ENCODE peak calls at places on chromosomes 7 and 10, in ten cellular contexts. Q is pancreas, U is GM23338, Y is PC-3, A is heart right ventricle, F is upper lobe of right lung, N is AG09309, L is fibroblast of the aortic adventitia, R is brain microvascular endothelial cell, H is A673. X is an unnamed sample.

GRCh38 chr10:21507066-21507669 is 18.3 kb downstream of the SKIDA1 start:
- DNase-seq in A (no peak), H (no peak), F (no peak), Q (no peak), U (no peak), N (no peak), Y (no peak), L (no peak), R (no peak), X (no peak)

GRCh38 chr10:18473424-18474110 is 177.8 kb downstream of the NSUN6 start:
- DNase-seq in Q (no peak), U (no peak), L (peak), N (no peak), F (no peak), R (peak), H (no peak), Y (no peak), A (no peak), X (no peak)

GRCh38 chr7:139118234-139118802 is 8.8 kb upstream of the ZC3HAV1 start:
- DNase-seq in F (no peak), N (no peak), A (no peak), R (peak), L (peak), Q (no peak), H (no peak), Y (peak), U (peak), X (peak)

GRCh38 chr7:45174966-45175765 is 17.6 kb downstream of the RAMP3 start:
- DNase-seq in F (peak), Y (no peak), A (no peak), N (no peak), H (no peak), U (no peak), Q (no peak), R (no peak), L (no peak), X (no peak)

GRCh38 chr7:19404912-19405329 is 259.7 kb upstream of the FERD3L start:
- DNase-seq in Q (no peak), L (peak), F (no peak), H (peak), R (peak), A (no peak), Y (peak), N (peak), U (peak), X (no peak)

GRCh38 chr10:26887611-26888215 is 27.0 kb upstream of the ABI1 start:
- DNase-seq in L (peak), Y (peak), R (no peak), N (no peak), F (no peak), U (no peak), Q (no peak), H (no peak), A (no peak), X (no peak)

GRCh38 chr7:41792099-41792498 is 89.2 kb upstream of the INHBA start:
- DNase-seq in A (no peak), N (peak), Q (no peak), H (no peak), F (no peak), L (peak), R (no peak), Y (peak), U (no peak), X (no peak)

GRCh38 chr10:108904163-108904878 is 1019.0 kb downstream of the XPNPEP1 start:
- DNase-seq in U (no peak), H (peak), A (no peak), F (no peak), N (no peak), L (peak), R (no peak), Q (no peak), Y (peak), X (no peak)

GRCh38 chr7:23072043-23072442 is 33.5 kb upstream of the KLHL7 start:
- DNase-seq in Q (no peak), R (no peak), H (peak), A (no peak), Y (peak), U (peak), L (peak), F (no peak), N (no peak), X (no peak)

GRCh38 chr7:151831606-151832005 is 45.3 kb downstream of the PRKAG2 start:
- DNase-seq in L (no peak), A (no peak), U (no peak), F (no peak), Q (peak), Y (no peak), R (no peak), H (no peak), N (no peak), X (no peak)

GRCh38 chr10:6097063-6097462 is 8.2 kb downstream of the RBM17 start:
- DNase-seq in U (peak), R (no peak), Q (no peak), Y (no peak), N (no peak), A (no peak), L (no peak), H (no peak), F (no peak), X (no peak)

GRCh38 chr10:24247841-24248240 is 38.9 kb downstream of the KIAA1217 start:
- DNase-seq in N (no peak), H (no peak), Q (no peak), U (no peak), R (no peak), F (no peak), L (no peak), A (no peak), Y (no peak), X (no peak)

GRCh38 chr7:130875265-130875741 is 141.3 kb upstream of the KLF14 start:
- DNase-seq in A (peak), N (no peak), U (peak), F (peak), L (no peak), H (no peak), Y (peak), R (no peak), Q (no peak), X (peak)

DNA sequence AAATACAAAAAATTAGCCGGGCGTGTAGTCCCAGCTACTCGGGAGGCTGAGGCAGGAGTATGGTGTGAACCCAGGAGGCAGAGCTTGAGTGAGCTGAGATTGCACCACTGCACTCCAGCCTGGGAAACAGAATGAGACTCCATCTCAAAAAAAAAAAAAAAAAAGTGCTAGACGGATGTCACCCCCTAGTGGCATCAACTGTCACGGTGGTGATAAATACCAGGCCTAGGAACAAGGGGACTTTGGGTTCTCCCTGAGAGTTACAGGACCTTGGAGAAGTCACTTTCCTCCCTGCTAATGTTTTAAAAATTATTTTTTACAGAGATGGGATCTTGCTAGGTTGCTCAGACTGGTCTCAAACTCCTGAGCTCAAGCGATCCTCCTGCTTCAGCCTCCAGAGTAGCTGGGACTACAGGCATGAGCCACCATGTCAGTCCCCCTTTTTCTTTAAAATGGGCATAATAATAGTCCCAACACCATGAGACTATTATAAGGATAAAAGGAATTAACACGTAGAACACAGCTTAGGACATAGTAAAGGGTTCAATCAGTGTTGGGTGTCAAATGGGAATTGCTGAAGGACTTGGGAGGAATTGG is 2.6 kb upstream of the TMEM130 start:
- DNase-seq in F (peak), Q (no peak), U (peak), H (peak), Y (peak), A (no peak), N (no peak), L (no peak), R (no peak), X (peak)
- TF ChIP-seq CTCF in F (peak), Q (no peak), U (peak), H (peak), Y (peak), A (peak), N (peak), L (peak), R (peak), X (peak)

DNA sequence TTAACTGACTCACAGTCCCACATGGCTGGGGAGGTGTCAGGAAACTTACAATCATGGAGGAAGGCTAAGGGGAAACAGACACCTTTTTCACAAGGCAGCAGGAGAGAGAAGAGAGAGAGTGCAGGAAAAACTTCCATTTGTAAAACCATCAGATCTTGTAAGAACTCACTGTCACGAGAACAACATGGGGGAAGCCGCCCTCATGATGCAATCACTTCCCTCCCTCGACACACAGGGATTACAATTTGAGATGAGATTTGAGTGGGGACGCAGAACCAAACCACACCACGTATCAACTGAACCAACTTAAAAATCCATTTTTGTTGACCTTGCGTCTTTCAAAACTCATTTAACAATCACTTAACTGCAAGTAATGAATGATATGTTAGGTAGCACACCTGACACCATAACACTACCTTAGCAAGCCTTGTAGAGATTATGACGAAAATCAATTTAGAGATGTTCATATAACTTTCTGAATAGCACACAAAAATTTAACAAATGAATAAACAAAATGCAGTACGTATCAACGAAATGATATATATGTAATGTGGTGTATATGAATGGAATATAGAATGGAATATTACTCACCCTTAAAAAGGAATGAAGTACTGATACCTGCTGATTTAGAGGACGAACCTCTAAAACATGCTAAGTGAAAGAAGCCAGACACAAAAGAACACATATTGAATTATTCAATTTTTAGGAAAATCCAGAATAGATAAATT is 3.7 kb downstream of the FAM3C start:
- DNase-seq in L (no peak), U (no peak), Y (no peak), Q (no peak), A (no peak), R (no peak), N (no peak), F (no peak), H (no peak), X (no peak)
- H3K4me3 ChIP-seq in L (no peak), U (no peak), Y (no peak), Q (no peak), A (no peak), R (no peak), N (no peak), F (no peak), H (no peak), X (no peak)

DNA sequence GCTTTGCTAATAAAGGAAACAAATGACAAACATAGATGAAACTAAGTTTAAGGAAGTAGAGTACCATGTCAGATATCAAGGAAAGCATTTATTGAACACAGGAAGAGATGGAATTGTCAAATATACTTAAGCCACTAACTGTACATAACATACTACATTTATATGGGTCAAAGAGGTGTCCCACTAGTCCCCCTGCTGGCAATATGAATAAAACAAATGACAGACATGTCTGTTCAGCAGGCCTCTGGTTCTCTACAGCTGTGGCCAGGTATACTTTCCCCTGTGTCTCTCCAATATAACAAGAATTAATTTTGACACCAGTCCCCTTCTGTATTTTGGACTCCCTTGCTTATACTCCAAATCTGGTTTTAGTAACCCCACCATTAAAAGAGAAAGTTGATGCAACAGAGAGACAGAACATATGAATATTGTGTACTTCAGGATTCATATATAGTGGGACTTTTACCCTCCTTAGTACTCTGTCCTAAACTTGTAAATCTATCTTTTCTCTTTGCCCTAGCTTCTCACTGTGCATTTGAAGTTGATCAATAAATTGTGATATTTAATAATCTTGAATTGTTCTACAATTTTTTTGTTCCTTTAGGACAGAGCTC is 42.9 kb downstream of the CD36 start:
- DNase-seq in A (no peak), H (peak), U (peak), L (peak), Q (no peak), N (no peak), Y (peak), R (peak), F (no peak), X (peak)
- TF ChIP-seq CTCF in A (peak), H (peak), U (peak), L (peak), Q (no peak), N (peak), Y (peak), R (peak), F (peak), X (peak)

GRCh38 chr10:32943854-32944661 is 14.0 kb downstream of the ITGB1 start:
- DNase-seq in Q (peak), Y (no peak), H (no peak), L (no peak), U (peak), R (no peak), F (peak), A (peak), N (no peak), X (no peak)
- H3K4me3 ChIP-seq in Q (no peak), Y (no peak), H (no peak), L (no peak), U (no peak), R (no peak), F (no peak), A (no peak), N (no peak), X (no peak)

GRCh38 chr10:50554381-50554994 is 69.3 kb downstream of the SGMS1 start:
- DNase-seq in N (no peak), A (no peak), R (no peak), U (peak), F (no peak), Y (no peak), Q (no peak), H (no peak), L (peak), X (no peak)

GRCh38 chr10:50551894-50552293 is 71.9 kb downstream of the SGMS1 start:
- DNase-seq in U (no peak), Q (no peak), Y (no peak), A (no peak), H (no peak), F (no peak), N (no peak), L (no peak), R (no peak), X (no peak)

GRCh38 chr10:50552308-50552707 is 71.4 kb downstream of the SGMS1 start:
- DNase-seq in N (peak), F (no peak), R (no peak), L (peak), Q (no peak), Y (no peak), H (no peak), A (no peak), U (no peak), X (no peak)

GRCh38 chr10:50554995-50555568 is 68.7 kb downstream of the SGMS1 start:
- DNase-seq in R (peak), A (no peak), H (no peak), U (peak), N (peak), L (peak), Y (peak), F (no peak), Q (no peak), X (peak)

DNA sequence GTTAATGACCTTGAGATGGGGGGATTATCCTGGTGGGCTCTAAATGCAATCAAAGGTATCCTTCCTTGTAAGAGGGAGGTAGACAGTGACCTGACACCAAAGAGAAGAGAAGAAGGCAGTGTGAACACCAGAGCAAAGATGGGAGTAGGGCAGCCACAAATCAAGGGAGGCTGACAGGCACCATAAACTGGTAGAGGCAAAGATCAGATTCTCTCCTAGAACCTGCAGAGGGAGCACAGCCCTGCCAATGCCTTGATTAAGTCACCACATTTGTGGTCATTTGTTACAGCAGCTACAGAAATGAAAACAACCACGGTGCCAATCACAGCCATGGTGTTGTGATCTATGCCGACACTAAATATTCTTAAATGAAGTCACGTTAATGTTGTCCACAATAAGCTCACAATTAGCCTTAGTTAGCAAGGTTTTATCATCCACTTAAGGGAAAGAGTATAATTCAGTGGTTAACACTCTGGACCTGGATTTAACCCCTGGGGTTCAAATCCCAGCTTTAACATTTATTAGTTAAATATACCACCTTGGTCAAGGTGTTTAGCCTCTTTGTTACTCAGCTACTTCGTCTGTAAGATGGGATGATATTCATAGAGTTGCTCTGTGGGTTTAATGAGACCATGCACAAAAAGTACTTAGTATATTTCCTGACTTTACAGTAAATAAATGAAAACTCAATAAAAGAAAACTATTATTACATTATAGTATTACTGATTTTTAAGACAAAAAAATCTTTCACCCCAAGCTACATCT is 70.8 kb downstream of the SGMS1 start:
- DNase-seq in N (no peak), H (peak), Q (no peak), A (no peak), U (peak), F (no peak), R (peak), L (no peak), Y (peak), X (peak)
- TF ChIP-seq CTCF in N (peak), H (peak), Q (no peak), A (peak), U (peak), F (peak), R (peak), L (peak), Y (peak), X (no peak)

DNA sequence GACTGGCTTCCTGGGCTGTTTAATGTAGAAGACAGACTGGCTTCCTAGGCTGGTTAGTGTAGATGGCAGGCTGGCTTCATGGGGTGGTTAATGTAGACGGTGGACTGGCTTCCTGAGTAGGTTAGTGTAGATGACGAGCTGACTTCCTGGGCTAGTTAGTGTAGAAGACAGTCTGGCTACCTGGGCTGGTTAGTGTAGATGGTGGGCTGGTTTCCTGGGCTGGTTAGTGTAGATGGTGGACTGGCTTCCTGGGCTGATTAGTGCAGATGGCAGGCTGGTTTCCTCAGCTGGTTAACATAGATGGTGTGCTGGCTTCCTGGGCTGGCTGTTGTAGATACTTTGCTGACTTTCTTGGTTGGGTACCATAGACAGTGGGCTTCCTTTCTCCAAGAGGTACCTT is 122.9 kb upstream of the PPP2R2D start:
- DNase-seq in A (no peak), U (no peak), R (no peak), F (no peak), L (no peak), H (no peak), Q (no peak), N (no peak), Y (no peak), X (no peak)
- H3K4me3 ChIP-seq in A (no peak), U (no peak), R (no peak), F (no peak), L (no peak), H (no peak), Q (no peak), N (no peak), Y (no peak), X (no peak)

GRCh38 chr7:114217026-114217425 is 197.6 kb upstream of the FOXP2 start:
- DNase-seq in H (no peak), N (no peak), Y (no peak), U (peak), L (no peak), A (no peak), R (no peak), F (no peak), Q (no peak), X (peak)
- TF ChIP-seq CTCF in H (no peak), N (peak), Y (peak), U (peak), L (no peak), A (no peak), R (peak), F (no peak), Q (no peak), X (peak)

GRCh38 chr7:1505731-1506550 is 1.8 kb upstream of the INTS1 start:
- DNase-seq in Q (peak), F (peak), L (no peak), Y (peak), U (no peak), R (no peak), H (no peak), A (no peak), N (no peak), X (peak)
- H3K4me3 ChIP-seq in Q (no peak), F (no peak), L (no peak), Y (no peak), U (no peak), R (no peak), H (no peak), A (no peak), N (no peak), X (no peak)

GRCh38 chr7:143408686-143409551 is at the start of gene EPHA1:
- DNase-seq in F (peak), N (no peak), U (peak), R (no peak), L (no peak), A (no peak), Y (peak), Q (peak), H (no peak), X (no peak)
- TF ChIP-seq CTCF in F (peak), N (peak), U (peak), R (peak), L (peak), A (peak), Y (peak), Q (peak), H (peak), X (no peak)

X was measured in GM12865.